ENCODE peak calls at places on chromosome 12, in eight cellular contexts. I is cardiac muscle cell; G is astrocyte of the spinal cord; X is IMR-90; D is uterus; W is endothelial cell; F is CD8-positive, alpha-beta T cell; A is testis. J is an unnamed sample.

GRCh38 chr12:71415336-71416231 is 24.0 kb upstream of the LGR5 start:
- DNase-seq in G (peak), D (no peak), W (peak), I (peak), X (peak), A (peak), F (no peak), J (no peak)

GRCh38 chr12:4118017-4118510 is 155.5 kb upstream of the CCND2 start:
- DNase-seq in X (peak), G (peak), F (no peak), D (no peak), A (peak), I (peak), W (no peak), J (no peak)

GRCh38 chr12:22377731-22378496 is 43.4 kb upstream of the ST8SIA1 start:
- DNase-seq in W (no peak), D (no peak), I (peak), A (no peak), G (peak), F (no peak), X (no peak), J (no peak)

GRCh38 chr12:28887591-28887990 is 261.5 kb upstream of the FAR2 start:
- DNase-seq in F (no peak), W (no peak), D (no peak), G (no peak), I (no peak), X (no peak), A (no peak), J (no peak)

GRCh38 chr12:39990122-39991101 is 115.5 kb downstream of the SLC2A13 start:
- DNase-seq in G (peak), A (peak), I (peak), F (peak), X (peak), W (peak), D (peak), J (no peak)

GRCh38 chr12:47754126-47754525 is 4.6 kb downstream of the RAPGEF3 start:
- DNase-seq in X (no peak), I (no peak), A (no peak), W (no peak), D (no peak), G (no peak), F (no peak), J (no peak)

GRCh38 chr12:52521581-52522266 is 1.5 kb upstream of the KRT5 start:
- DNase-seq in W (no peak), A (no peak), D (no peak), X (no peak), F (no peak), G (peak), I (peak), J (peak)

GRCh38 chr12:4214912-4215861 is 58.4 kb upstream of the CCND2 start:
- DNase-seq in A (peak), I (peak), G (no peak), D (no peak), F (peak), X (no peak), W (no peak), J (peak)

GRCh38 chr12:15546102-15546701 is 223.9 kb downstream of the PTPRO start:
- DNase-seq in X (no peak), I (no peak), D (no peak), W (no peak), A (no peak), F (peak), G (no peak), J (no peak)

GRCh38 chr12:98830657-98831056 is 185.6 kb downstream of the APAF1 start:
- DNase-seq in A (no peak), I (no peak), G (no peak), X (no peak), F (no peak), D (no peak), W (no peak), J (no peak)

GRCh38 chr12:108722992-108723766 is 8.1 kb downstream of the CORO1C start:
- DNase-seq in D (no peak), G (peak), X (peak), I (peak), F (no peak), A (no peak), W (no peak), J (no peak)

GRCh38 chr12:25957898-25958253 is 606 bp upstream of the RASSF8 start:
- DNase-seq in W (no peak), X (peak), A (no peak), G (peak), I (peak), D (peak), F (no peak), J (no peak)

GRCh38 chr12:47868552-47869031 is 36.2 kb downstream of the VDR start:
- DNase-seq in F (no peak), D (no peak), G (no peak), X (no peak), I (no peak), W (no peak), A (no peak), J (no peak)

GRCh38 chr12:90679674-90680073 is 275.3 kb downstream of the CCER1 start:
- DNase-seq in A (no peak), F (no peak), D (no peak), W (no peak), I (no peak), X (no peak), G (no peak), J (no peak)

GRCh38 chr12:122028601-122029560 is 7.2 kb downstream of the BCL7A start:
- DNase-seq in D (no peak), I (no peak), F (peak), X (no peak), A (no peak), G (no peak), W (no peak), J (no peak)
- TF ChIP-seq CTCF in D (no peak), I (no peak), F (no peak), X (no peak), A (no peak), G (no peak), W (no peak), J (no peak)

DNA sequence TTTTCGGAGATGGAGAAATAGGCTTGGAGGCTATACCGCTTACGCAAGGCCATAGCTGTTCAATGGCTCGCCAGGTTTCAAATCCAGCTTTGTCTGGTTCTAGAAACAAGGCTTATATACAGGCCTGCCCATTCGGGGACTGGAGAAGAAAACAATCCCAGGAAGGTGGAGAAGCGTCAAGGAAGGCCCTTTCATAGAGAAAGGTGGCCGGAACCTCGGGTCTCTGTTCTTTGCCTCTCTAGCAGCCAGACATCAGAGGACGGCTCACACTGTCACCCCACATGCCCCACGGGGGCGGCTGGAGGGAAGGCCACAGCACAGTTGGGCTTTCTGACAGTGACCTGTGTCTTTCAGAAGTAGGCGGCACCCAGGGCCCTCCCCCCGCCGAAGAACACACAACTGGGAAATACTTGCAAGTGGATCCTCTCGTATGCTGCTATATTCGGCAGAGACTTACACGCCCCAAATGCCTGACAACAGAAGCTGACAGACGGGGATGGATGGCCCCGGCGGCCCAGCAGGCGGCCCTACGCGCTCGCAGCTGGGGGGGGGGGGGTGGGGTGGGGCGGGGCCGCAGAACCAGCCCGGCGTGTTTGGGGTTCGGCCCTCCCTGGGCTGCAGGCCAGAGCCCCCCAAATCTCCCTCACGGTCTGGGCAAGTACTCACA is 4.5 kb upstream of the SETD1B start:
- DNase-seq in F (peak), G (peak), W (no peak), D (peak), A (peak), X (peak), I (peak), J (no peak)
- TF ChIP-seq CTCF in F (no peak), G (no peak), W (no peak), D (no peak), A (no peak), X (no peak), I (no peak), J (no peak)

DNA sequence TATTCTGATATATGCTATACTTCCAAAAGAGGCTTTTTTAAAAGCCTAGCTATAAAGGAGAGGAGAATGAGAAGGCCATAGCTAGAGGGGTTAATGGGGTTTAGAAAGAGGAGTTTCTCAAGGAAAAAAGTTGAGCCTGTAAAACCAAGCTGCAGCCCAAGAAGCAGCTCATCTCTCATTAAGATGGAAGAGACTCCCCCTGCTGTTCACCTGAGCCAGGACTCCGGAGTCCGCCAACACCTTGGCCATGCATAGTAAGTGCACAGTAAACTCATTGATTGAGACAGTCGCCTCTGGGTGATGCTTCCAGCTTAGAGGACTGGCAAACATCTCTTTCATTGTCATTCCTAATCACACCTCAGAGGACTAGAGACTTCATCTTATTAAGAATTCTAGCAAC is 46.2 kb downstream of the ANO2 start:
- DNase-seq in D (no peak), X (no peak), I (no peak), G (no peak), A (no peak), W (no peak), F (no peak), J (no peak)
- TF ChIP-seq CTCF in D (no peak), X (no peak), I (no peak), G (no peak), A (no peak), W (peak), F (no peak), J (no peak)

GRCh38 chr12:130016986-130017385 is 113.2 kb upstream of the TMEM132D start:
- DNase-seq in W (no peak), F (no peak), G (no peak), X (no peak), I (no peak), A (no peak), D (no peak), J (no peak)

GRCh38 chr12:130016194-130016593 is 112.4 kb upstream of the TMEM132D start:
- DNase-seq in G (no peak), W (no peak), F (no peak), I (no peak), D (no peak), X (no peak), A (no peak), J (no peak)

GRCh38 chr12:130013771-130014484 is 110.1 kb upstream of the TMEM132D start:
- DNase-seq in W (no peak), X (no peak), A (peak), I (peak), F (no peak), D (no peak), G (peak), J (peak)

GRCh38 chr12:130011611-130012385 is 108.0 kb upstream of the TMEM132D start:
- DNase-seq in D (no peak), I (no peak), W (no peak), X (no peak), A (no peak), G (no peak), F (no peak), J (no peak)

DNA sequence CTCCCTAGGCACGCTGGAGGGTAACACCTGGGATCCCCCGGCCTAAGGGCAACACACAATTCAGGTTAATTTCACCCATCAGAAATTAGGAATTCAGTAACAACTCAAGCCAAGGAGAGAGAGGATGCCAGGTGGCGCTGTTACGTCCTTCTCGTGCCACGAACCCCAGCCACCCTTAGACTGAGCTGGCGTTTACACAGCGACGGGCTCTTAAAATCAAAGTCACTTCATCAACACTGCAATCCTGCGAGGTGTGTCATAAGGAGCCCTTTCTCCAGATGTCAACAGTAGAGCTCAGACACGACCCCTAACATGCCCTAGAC is 110.6 kb upstream of the TMEM132D start:
- DNase-seq in W (no peak), G (no peak), X (no peak), F (no peak), D (no peak), I (no peak), A (no peak), J (no peak)
- TF ChIP-seq CTCF in W (no peak), G (no peak), X (no peak), F (no peak), D (no peak), I (no peak), A (no peak), J (no peak)

DNA sequence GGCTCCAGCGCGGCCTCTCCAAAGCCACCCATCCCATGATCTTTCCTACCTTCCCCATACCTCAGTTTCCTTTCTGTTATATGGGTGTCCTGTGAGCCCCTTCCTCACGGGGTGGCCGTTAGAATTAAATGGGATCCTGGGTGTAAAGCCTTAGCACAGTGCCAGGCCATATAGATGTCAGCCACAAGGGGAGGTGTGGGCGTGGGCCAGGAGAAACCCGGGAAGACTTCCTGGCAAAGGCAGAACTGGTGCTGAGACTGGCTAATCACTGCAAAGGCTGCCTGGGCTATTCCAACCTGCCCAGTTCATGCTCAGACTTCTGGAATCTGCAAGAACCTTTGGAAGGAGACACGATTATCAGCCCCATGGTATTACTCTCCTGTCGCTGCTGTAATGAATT is 11.0 kb upstream of the NCOR2 start:
- DNase-seq in I (no peak), A (no peak), W (no peak), G (no peak), X (no peak), D (no peak), F (no peak), J (no peak)
- TF ChIP-seq CTCF in I (no peak), A (no peak), W (no peak), G (no peak), X (no peak), D (no peak), F (no peak), J (no peak)

DNA sequence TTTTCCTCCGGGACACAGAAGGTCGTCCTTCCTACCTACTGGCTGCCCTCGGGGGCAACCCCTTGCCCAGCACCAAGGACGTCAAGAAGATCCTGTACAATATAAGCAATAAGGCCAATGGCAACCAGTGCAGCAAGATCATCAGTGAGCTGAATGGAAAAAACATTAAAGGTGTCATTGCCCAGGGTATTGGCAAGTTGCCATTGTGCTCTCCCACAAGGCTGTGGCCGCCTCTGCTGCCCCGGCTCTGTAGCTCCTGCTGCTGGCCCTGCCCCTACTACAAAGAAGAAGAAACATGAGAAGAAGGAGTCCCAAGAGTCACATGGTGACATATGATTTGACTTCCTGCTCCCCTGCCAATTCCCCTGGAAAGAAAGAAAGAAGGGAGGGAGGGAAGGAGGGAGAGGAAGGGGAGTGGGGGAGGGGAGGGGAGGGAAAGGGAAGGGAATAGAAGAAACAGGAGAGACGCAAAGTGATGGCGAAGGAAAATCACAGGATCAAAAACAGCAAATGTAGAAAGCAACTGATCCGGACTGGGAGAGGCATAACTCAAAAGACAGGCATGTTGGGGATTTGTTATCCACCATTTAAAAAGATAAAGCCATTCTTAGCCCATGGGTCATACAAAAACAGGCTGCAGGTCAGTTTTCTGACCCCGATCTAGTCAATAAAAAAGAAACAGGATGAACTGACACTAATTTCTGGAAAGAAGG is 61.3 kb upstream of the RESF1 start:
- DNase-seq in F (peak), G (peak), D (peak), X (no peak), I (peak), A (peak), W (no peak), J (no peak)
- TF ChIP-seq CTCF in F (no peak), G (peak), D (no peak), X (no peak), I (no peak), A (no peak), W (no peak), J (no peak)

GRCh38 chr12:120849765-120850164 is 54.4 kb downstream of the SPPL3 start:
- DNase-seq in A (no peak), I (no peak), D (peak), W (no peak), F (no peak), X (peak), G (peak), J (no peak)
- TF ChIP-seq CTCF in A (no peak), I (no peak), D (no peak), W (no peak), F (no peak), X (no peak), G (no peak), J (no peak)

DNA sequence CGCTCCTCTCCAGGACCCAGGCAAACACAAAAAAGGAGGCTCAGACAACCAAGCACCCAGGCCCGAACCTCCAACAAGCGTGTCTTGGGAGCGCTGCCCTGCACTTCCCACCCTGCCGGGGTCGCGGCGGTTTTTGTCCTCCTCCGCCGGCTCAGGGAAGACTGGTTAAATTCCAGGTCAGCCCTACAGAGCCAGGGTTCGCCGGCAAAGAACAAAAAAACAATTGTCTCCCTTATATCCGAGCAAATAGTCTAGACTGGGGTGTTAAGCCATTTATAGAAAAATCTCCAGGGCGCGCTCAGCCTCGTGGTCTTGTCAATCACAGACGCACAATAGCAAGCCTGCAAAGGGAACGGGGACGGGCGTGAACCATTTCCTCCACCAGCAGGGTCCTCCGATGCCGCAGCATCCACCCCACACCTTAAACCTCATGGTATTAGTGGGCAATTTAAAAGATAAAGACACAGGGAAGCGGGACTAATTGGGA is 46.9 kb downstream of the BCAT1 start:
- DNase-seq in G (peak), D (no peak), A (peak), X (no peak), F (no peak), W (peak), I (no peak), J (no peak)
- TF ChIP-seq CTCF in G (no peak), D (no peak), A (no peak), X (no peak), F (no peak), W (no peak), I (no peak), J (no peak)

DNA sequence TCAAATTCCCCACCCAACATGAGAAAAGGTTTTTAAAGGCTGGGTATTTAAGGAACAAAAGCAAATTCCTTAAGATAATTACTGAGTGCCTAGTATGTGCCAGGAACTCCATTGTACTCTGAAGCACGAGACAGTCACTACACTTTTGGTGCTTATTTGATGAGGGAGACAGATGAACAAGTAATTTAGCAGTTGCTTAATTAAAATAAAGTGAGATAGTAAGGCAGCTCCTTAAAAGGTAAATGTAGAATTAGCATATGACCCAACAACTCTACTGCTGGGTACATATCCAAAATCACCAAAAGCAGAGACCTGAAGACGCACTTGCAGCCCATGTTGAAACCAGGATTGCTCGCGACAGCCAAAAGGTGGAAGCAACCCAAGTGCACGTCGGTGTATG is 21.3 kb downstream of the POLE start:
- DNase-seq in X (no peak), W (no peak), A (no peak), G (no peak), F (no peak), D (no peak), I (no peak), J (no peak)
- TF ChIP-seq CTCF in X (no peak), W (no peak), A (no peak), G (no peak), F (no peak), D (no peak), I (no peak), J (no peak)

GRCh38 chr12:107012736-107013425 is 25.9 kb upstream of the MTERF2 start:
- DNase-seq in G (no peak), W (no peak), A (no peak), D (no peak), X (no peak), I (no peak), F (no peak), J (no peak)

GRCh38 chr12:107017042-107017441 is 30.1 kb upstream of the MTERF2 start:
- DNase-seq in X (no peak), I (no peak), A (no peak), W (no peak), F (no peak), D (no peak), G (no peak), J (no peak)

GRCh38 chr12:107019546-107019945 is 32.6 kb upstream of the MTERF2 start:
- DNase-seq in X (no peak), F (no peak), G (no peak), W (no peak), A (no peak), D (no peak), I (no peak), J (no peak)

GRCh38 chr12:107011519-107011918 is 24.6 kb upstream of the MTERF2 start:
- DNase-seq in F (no peak), D (no peak), G (no peak), I (no peak), A (no peak), X (no peak), W (no peak), J (no peak)

DNA sequence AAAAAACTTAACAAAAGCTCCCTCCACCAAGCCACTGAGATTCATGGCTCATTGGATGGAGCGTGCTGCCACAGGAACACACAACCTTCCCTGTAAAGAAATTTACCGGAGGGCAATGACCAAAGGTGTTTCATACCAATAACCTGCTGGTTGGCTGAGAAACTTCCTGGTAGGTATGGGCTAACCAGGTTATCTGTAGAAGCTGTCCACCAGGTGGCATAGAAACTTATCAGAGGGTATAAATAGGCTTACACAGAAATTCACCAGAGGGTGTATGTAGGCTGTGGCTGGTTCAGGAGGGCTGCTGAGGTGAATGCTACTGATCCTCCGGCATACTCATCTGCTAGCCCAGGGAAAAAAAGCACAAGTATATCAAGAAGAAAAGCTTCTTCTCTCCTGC is 27.1 kb upstream of the MTERF2 start:
- DNase-seq in I (no peak), X (no peak), A (no peak), F (peak), G (no peak), W (no peak), D (no peak), J (no peak)
- TF ChIP-seq CTCF in I (peak), X (no peak), A (no peak), F (peak), G (peak), W (peak), D (no peak), J (no peak)

J was measured in type B pancreatic cell.